ENCODE peak calls at places on chromosomes 2 and 18, in ten cellular contexts. N is iris pigment epithelial cell, B is NCI-H345, P is NCI-H774, C is KBM-7, K is right lobe of liver, W is astrocyte of the spinal cord, V is endothelial cell, Y is H9, L is fibroblast of lung. T is an unnamed sample.

GRCh38 chr2:57937456-57937855 is 109.2 kb upstream of the VRK2 start:
- DNase-seq in N (peak; percentile 37), K (no peak), C (no peak), P (no peak), L (no peak), W (no peak), Y (no peak), V (no peak), B (no peak), T (no peak)

GRCh38 chr2:36753706-36754221 is 57.3 kb downstream of the VIT start:
- DNase-seq in B (no peak), W (no peak), N (peak; percentile 10), L (no peak), C (no peak), V (no peak), P (no peak), K (no peak), Y (peak; percentile 77), T (no peak)

GRCh38 chr2:216549926-216550690 is 51.5 kb downstream of the RPL37A start:
- DNase-seq in W (no peak), Y (peak; percentile 62), V (no peak), N (no peak), L (no peak), C (no peak), B (no peak), K (no peak), P (no peak), T (no peak)

GRCh38 chr2:24048662-24049484 is 668 bp upstream of the FKBP1B start:
- DNase-seq in W (no peak), K (no peak), C (no peak), V (no peak), B (peak; percentile 64), N (no peak), L (no peak), P (no peak), Y (no peak), T (no peak)

GRCh38 chr2:240507060-240507777 is 50.6 kb downstream of the ANKMY1 start:
- DNase-seq in C (no peak), V (no peak), Y (peak; percentile 8), K (no peak), B (no peak), N (no peak), L (no peak), W (no peak), P (no peak), T (no peak)

GRCh38 chr2:96878171-96878570 is 8.3 kb upstream of the SEMA4C start:
- DNase-seq in K (no peak), P (no peak), C (no peak), B (no peak), N (no peak), L (no peak), Y (no peak), V (no peak), W (no peak), T (no peak)

GRCh38 chr2:41720702-41721344 is 327.0 kb upstream of the PKDCC start:
- DNase-seq in B (no peak), V (no peak), W (peak; percentile 28), K (no peak), C (no peak), Y (no peak), L (no peak), N (peak; percentile 81), P (no peak), T (no peak)

GRCh38 chr2:227460079-227460485 is 11.9 kb upstream of the AGFG1 start:
- DNase-seq in V (no peak), N (peak; percentile 84), L (peak; percentile 77), C (peak; percentile 43), K (no peak), Y (no peak), B (no peak), P (no peak), W (peak; percentile 85), T (no peak)

GRCh38 chr2:85659324-85659981 is 8.5 kb downstream of the SFTPB start:
- DNase-seq in Y (no peak), N (no peak), K (no peak), C (no peak), W (no peak), B (no peak), V (no peak), P (no peak), L (no peak), T (no peak)

GRCh38 chr2:126649101-126649500 is 6.9 kb upstream of the GYPC start:
- DNase-seq in N (no peak), W (no peak), C (no peak), Y (no peak), B (no peak), K (no peak), L (no peak), P (no peak), V (no peak), T (no peak)

GRCh38 chr2:219664041-219664440 is 36.6 kb downstream of the SLC4A3 start:
- DNase-seq in W (no peak), Y (peak; percentile 11), B (no peak), L (no peak), P (no peak), N (no peak), V (no peak), K (no peak), C (no peak), T (no peak)

GRCh38 chr2:235988271-235989015 is 179.7 kb downstream of the GBX2 start:
- DNase-seq in P (no peak), L (no peak), N (no peak), K (no peak), Y (peak; percentile 23), V (no peak), W (no peak), B (no peak), C (no peak), T (no peak)

GRCh38 chr2:229269986-229270385 is 1.1 kb downstream of the PID1 start:
- DNase-seq in Y (no peak), W (peak; percentile 9), K (no peak), B (no peak), N (no peak), P (no peak), C (no peak), V (no peak), L (peak; percentile 17), T (no peak)

GRCh38 chr2:96512341-96512740 is 7.2 kb upstream of the NEURL3 start:
- DNase-seq in C (no peak), L (no peak), N (no peak), Y (no peak), V (no peak), W (no peak), B (no peak), P (no peak), K (no peak), T (no peak)

GRCh38 chr2:232539298-232540231 is at the start of gene CHRNG:
- DNase-seq in N (no peak), K (peak; percentile 55), V (no peak), P (no peak), C (no peak), L (no peak), B (no peak), Y (peak; percentile 66), W (no peak), T (no peak)

GRCh38 chr18:75161629-75162028 is 47.3 kb downstream of the PTGR3 start:
- DNase-seq in L (no peak), W (no peak), K (no peak), N (no peak), V (no peak), Y (no peak), P (peak; percentile 64), C (peak; percentile 81), B (peak; percentile 8), T (no peak)

GRCh38 chr2:183665403-183665802 is 541.2 kb downstream of the NUP35 start:
- DNase-seq in W (no peak), K (no peak), B (peak; percentile 98), P (peak; percentile 91), Y (no peak), C (no peak), V (no peak), L (no peak), N (no peak), T (no peak)

GRCh38 chr2:180385601-180386201 is 378.6 kb upstream of the CWC22 start:
- DNase-seq in C (no peak), W (peak; percentile 79), P (no peak), L (peak; percentile 92), N (peak; percentile 86), Y (no peak), K (no peak), B (no peak), V (no peak), T (no peak)

GRCh38 chr2:230347659-230348305 is 20.8 kb downstream of the SP140L start:
- DNase-seq in Y (no peak), V (no peak), W (no peak), C (no peak), B (no peak), K (peak; percentile 57), L (peak; percentile 30), P (no peak), N (peak; percentile 49), T (no peak)

GRCh38 chr2:238459081-238459629 is 32.4 kb downstream of the ASB1 start:
- DNase-seq in L (peak; percentile 80), B (no peak), C (no peak), N (peak; percentile 38), W (peak; percentile 76), V (no peak), P (no peak), Y (no peak), K (no peak), T (no peak)

GRCh38 chr18:35409921-35410320 is 32.8 kb upstream of the ZNF396 start:
- DNase-seq in K (no peak), Y (no peak), N (no peak), B (no peak), L (no peak), W (no peak), C (no peak), V (no peak), P (no peak), T (no peak)

GRCh38 chr18:79866889-79867574 is 69.3 kb downstream of the KCNG2 start:
- DNase-seq in N (peak; percentile 40), P (no peak), K (no peak), L (no peak), V (no peak), W (no peak), C (no peak), Y (no peak), B (no peak), T (no peak)

GRCh38 chr2:56132138-56132537 is 51.7 kb upstream of the CCDC85A start:
- DNase-seq in B (peak; percentile 71), K (no peak), L (peak; percentile 59), V (no peak), Y (no peak), N (peak; percentile 49), C (peak; percentile 70), W (peak; percentile 52), P (peak; percentile 40), T (no peak)

GRCh38 chr2:170965446-170966225 is 36.6 kb downstream of the GORASP2 start:
- DNase-seq in P (no peak), K (no peak), L (peak; percentile 50), V (no peak), Y (no peak), B (no peak), W (peak; percentile 74), N (peak; percentile 35), C (no peak), T (no peak)

GRCh38 chr2:19711470-19712372 is 190.1 kb downstream of the TTC32 start:
- DNase-seq in C (peak; percentile 28), N (peak; percentile 98), W (peak; percentile 95), B (peak; percentile 54), Y (peak; percentile 67), P (peak; percentile 74), V (peak; percentile 65), L (peak; percentile 93), K (no peak), T (no peak)

GRCh38 chr2:109279243-109279860 is 150.3 kb downstream of the SH3RF3 start:
- DNase-seq in C (no peak), N (peak; percentile 47), L (peak; percentile 82), V (no peak), B (no peak), P (no peak), W (no peak), K (peak; percentile 44), Y (peak; percentile 49), T (no peak)

GRCh38 chr2:234478121-234478858 is 18.6 kb downstream of the ARL4C start:
- DNase-seq in C (no peak), Y (no peak), W (no peak), P (no peak), B (no peak), N (no peak), K (no peak), V (no peak), L (no peak), T (no peak)

GRCh38 chr2:6827516-6828298 is 38.0 kb downstream of the CMPK2 start:
- DNase-seq in V (no peak), W (no peak), B (no peak), N (peak; percentile 34), Y (no peak), P (no peak), K (no peak), L (peak; percentile 58), C (no peak), T (no peak)